ENCODE peak calls at places on chromosome X, in ten cellular contexts. C is colonic mucosa, P is mammary epithelial cell, I is GM23248, D is heart right ventricle, V is astrocyte of the spinal cord, W is WERI-Rb-1, X is dorsolateral prefrontal cortex, Q is right lobe of liver, Z is fibroblast of lung. Y is an unnamed sample.

GRCh38 chrX:30577362-30577961 is at the start of gene TASL:
- DNase-seq in C (no peak), P (no peak), I (no peak), D (no peak), V (no peak), W (no peak), X (no peak), Q (no peak), Z (no peak), Y (no peak)

GRCh38 chrX:125998432-125998831 is 167.7 kb downstream of the DCAF12L2 start:
- DNase-seq in C (no peak), P (peak), I (peak), D (no peak), V (no peak), W (no peak), X (no peak), Q (no peak), Z (no peak), Y (no peak)

GRCh38 chrX:10922158-10922557 is 189.0 kb upstream of the HCCS start:
- DNase-seq in C (no peak), P (peak), I (peak), D (no peak), V (peak), W (no peak), X (no peak), Q (no peak), Z (peak), Y (no peak)

GRCh38 chrX:28659269-28659668 is 72.0 kb downstream of the IL1RAPL1 start:
- DNase-seq in C (peak), P (no peak), I (no peak), D (peak), V (no peak), W (no peak), X (no peak), Q (peak), Z (no peak), Y (no peak)

GRCh38 chrX:53280703-53281320 is 572 bp downstream of the IQSEC2 start:
- DNase-seq in C (peak), P (peak), I (peak), D (peak), V (peak), W (no peak), X (no peak), Q (no peak), Z (peak), Y (no peak)

GRCh38 chrX:67545772-67546495 is 2.1 kb downstream of the AR start:
- DNase-seq in C (no peak), P (no peak), I (peak), D (peak), V (peak), W (no peak), X (no peak), Q (no peak), Z (peak), Y (peak)

GRCh38 chrX:88655460-88655859 is 91.6 kb upstream of the CPXCR1 start:
- DNase-seq in C (no peak), P (no peak), I (no peak), D (no peak), V (no peak), W (no peak), X (no peak), Q (no peak), Z (no peak), Y (no peak)

GRCh38 chrX:926070-926469 is 286.4 kb downstream of the CRLF2 start:
- DNase-seq in C (no peak), P (no peak), I (no peak), D (no peak), V (no peak), W (no peak), X (no peak), Q (no peak), Z (no peak), Y (no peak)

GRCh38 chrX:20913760-20914159 is 460.5 kb upstream of the CNKSR2 start:
- DNase-seq in C (no peak), P (no peak), I (peak), D (no peak), V (no peak), W (no peak), X (no peak), Q (no peak), Z (no peak), Y (no peak)

GRCh38 chrX:18422886-18423285 is 2.5 kb upstream of the CDKL5 start:
- DNase-seq in C (no peak), P (no peak), I (peak), D (no peak), V (no peak), W (no peak), X (no peak), Q (no peak), Z (no peak), Y (no peak)

GRCh38 chrX:1390621-1391369 is 1.1 kb downstream of the SLC25A6 start:
- DNase-seq in C (no peak), P (no peak), I (peak), D (no peak), V (no peak), W (peak), X (peak), Q (peak), Z (no peak), Y (peak)

GRCh38 chrX:137352101-137352660 is 213.7 kb upstream of the ZIC3 start:
- DNase-seq in C (no peak), P (no peak), I (no peak), D (no peak), V (no peak), W (no peak), X (no peak), Q (no peak), Z (no peak), Y (no peak)

GRCh38 chrX:129427267-129427666 is 96.0 kb downstream of the SMARCA1 start:
- DNase-seq in C (no peak), P (no peak), I (no peak), D (no peak), V (no peak), W (no peak), X (no peak), Q (no peak), Z (no peak), Y (no peak)

GRCh38 chrX:107716045-107716684 is 59.4 kb downstream of the TSC22D3 start:
- DNase-seq in C (no peak), P (peak), I (peak), D (no peak), V (peak), W (peak), X (no peak), Q (no peak), Z (peak), Y (peak)

GRCh38 chrX:20252392-20253231 is 14.1 kb downstream of the RPS6KA3 start:
- DNase-seq in C (peak), P (peak), I (peak), D (peak), V (peak), W (peak), X (no peak), Q (peak), Z (peak), Y (peak)

GRCh38 chrX:41116948-41117347 is 31.7 kb downstream of the USP9X start:
- DNase-seq in C (no peak), P (peak), I (no peak), D (no peak), V (no peak), W (no peak), X (no peak), Q (no peak), Z (no peak), Y (no peak)

GRCh38 chrX:107849747-107850478 is 24.2 kb downstream of the MID2 start:
- DNase-seq in C (no peak), P (peak), I (peak), D (no peak), V (no peak), W (no peak), X (no peak), Q (no peak), Z (no peak), Y (no peak)

GRCh38 chrX:11890843-11891514 is 132.9 kb downstream of the MSL3 start:
- DNase-seq in C (no peak), P (no peak), I (no peak), D (peak), V (no peak), W (no peak), X (peak), Q (no peak), Z (no peak), Y (no peak)

GRCh38 chrX:64571011-64571410 is 175.8 kb upstream of the MTMR8 start:
- DNase-seq in C (no peak), P (no peak), I (no peak), D (no peak), V (no peak), W (no peak), X (no peak), Q (no peak), Z (no peak), Y (no peak)

GRCh38 chrX:16712116-16712824 is at the start of gene CTPS2:
- DNase-seq in C (peak), P (peak), I (peak), D (peak), V (peak), W (peak), X (peak), Q (peak), Z (peak), Y (peak)

GRCh38 chrX:42821803-42822443 is 44.0 kb upstream of the PPP1R2C start:
- DNase-seq in C (no peak), P (no peak), I (no peak), D (peak), V (no peak), W (no peak), X (no peak), Q (no peak), Z (no peak), Y (no peak)

GRCh38 chrX:48972214-48973164 is 845 bp upstream of the KCND1 start:
- DNase-seq in C (peak), P (no peak), I (peak), D (peak), V (peak), W (peak), X (peak), Q (no peak), Z (peak), Y (no peak)

GRCh38 chrX:86830685-86831084 is 682.4 kb downstream of the DACH2 start:
- DNase-seq in C (no peak), P (no peak), I (no peak), D (no peak), V (no peak), W (no peak), X (no peak), Q (no peak), Z (no peak), Y (no peak)

GRCh38 chrX:136529795-136530194 is 2.2 kb upstream of the VGLL1 start:
- DNase-seq in C (no peak), P (no peak), I (no peak), D (no peak), V (no peak), W (no peak), X (no peak), Q (no peak), Z (no peak), Y (no peak)

GRCh38 chrX:38060331-38060878 is 54.1 kb downstream of the SYTL5 start:
- DNase-seq in C (no peak), P (no peak), I (no peak), D (no peak), V (peak), W (no peak), X (no peak), Q (no peak), Z (peak), Y (no peak)

GRCh38 chrX:20215565-20215964 is 51.1 kb downstream of the RPS6KA3 start:
- DNase-seq in C (no peak), P (no peak), I (no peak), D (no peak), V (no peak), W (no peak), X (no peak), Q (no peak), Z (no peak), Y (no peak)

GRCh38 chrX:357693-358471 is 28.8 kb downstream of the PPP2R3B start:
- DNase-seq in C (no peak), P (no peak), I (peak), D (no peak), V (peak), W (no peak), X (no peak), Q (no peak), Z (peak), Y (no peak)

DNA sequence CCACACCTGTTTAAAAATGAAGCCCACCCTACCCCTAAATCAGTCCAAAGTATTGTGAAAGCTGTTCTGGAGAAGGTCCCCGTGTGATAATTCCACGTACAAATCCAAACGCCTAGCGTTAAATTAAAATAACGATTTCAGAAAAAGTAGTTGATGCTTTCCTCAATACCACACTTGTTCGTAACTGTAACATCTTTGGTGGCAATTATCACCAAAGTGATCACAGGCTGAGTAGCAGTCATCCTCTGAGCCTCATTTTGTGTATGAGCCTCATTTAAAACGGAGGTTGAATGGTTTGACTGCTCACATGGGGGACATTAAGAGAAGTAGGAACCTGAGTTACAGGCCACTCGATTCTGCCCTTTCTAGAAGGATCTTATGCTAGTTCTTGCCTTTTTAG is 92.9 kb downstream of the GEMIN8 start:
- DNase-seq in C (no peak), P (no peak), I (no peak), D (no peak), V (no peak), W (no peak), X (no peak), Q (no peak), Z (no peak), Y (no peak)
- H3K4me3 ChIP-seq in C (no peak), P (no peak), I (no peak), D (no peak), V (no peak), W (no peak), X (peak), Q (no peak), Z (no peak), Y (no peak)

GRCh38 chrX:68694429-68695205 is 47.2 kb downstream of the STARD8 start:
- DNase-seq in C (no peak), P (no peak), I (peak), D (no peak), V (no peak), W (no peak), X (no peak), Q (peak), Z (no peak), Y (no peak)
- H3K4me3 ChIP-seq in C (peak), P (no peak), I (peak), D (peak), V (peak), W (peak), X (peak), Q (peak), Z (peak), Y (peak)

GRCh38 chrX:131763674-131764073 is 219.8 kb downstream of the OR13H1 start:
- DNase-seq in C (peak), P (peak), I (peak), D (no peak), V (peak), W (peak), X (peak), Q (no peak), Z (peak), Y (peak)
- H3K4me3 ChIP-seq in C (peak), P (peak), I (no peak), D (peak), V (peak), W (peak), X (no peak), Q (peak), Z (no peak), Y (peak)

GRCh38 chrX:119942173-119942819 is 1.3 kb downstream of the NKAP start:
- DNase-seq in C (no peak), P (no peak), I (no peak), D (no peak), V (no peak), W (no peak), X (no peak), Q (no peak), Z (no peak), Y (no peak)
- H3K4me3 ChIP-seq in C (peak), P (peak), I (peak), D (peak), V (peak), W (peak), X (peak), Q (peak), Z (peak), Y (peak)

GRCh38 chrX:131792789-131793462 is 230.2 kb upstream of the STK26 start:
- DNase-seq in C (peak), P (peak), I (peak), D (peak), V (peak), W (peak), X (peak), Q (no peak), Z (peak), Y (peak)
- H3K4me3 ChIP-seq in C (peak), P (peak), I (no peak), D (peak), V (peak), W (peak), X (no peak), Q (peak), Z (no peak), Y (peak)

GRCh38 chrX:15643786-15644559 is 20.6 kb downstream of the CLTRN start:
- DNase-seq in C (no peak), P (no peak), I (no peak), D (no peak), V (no peak), W (no peak), X (no peak), Q (no peak), Z (no peak), Y (no peak)
- H3K4me3 ChIP-seq in C (no peak), P (no peak), I (no peak), D (no peak), V (no peak), W (no peak), X (no peak), Q (no peak), Z (no peak), Y (no peak)

DNA sequence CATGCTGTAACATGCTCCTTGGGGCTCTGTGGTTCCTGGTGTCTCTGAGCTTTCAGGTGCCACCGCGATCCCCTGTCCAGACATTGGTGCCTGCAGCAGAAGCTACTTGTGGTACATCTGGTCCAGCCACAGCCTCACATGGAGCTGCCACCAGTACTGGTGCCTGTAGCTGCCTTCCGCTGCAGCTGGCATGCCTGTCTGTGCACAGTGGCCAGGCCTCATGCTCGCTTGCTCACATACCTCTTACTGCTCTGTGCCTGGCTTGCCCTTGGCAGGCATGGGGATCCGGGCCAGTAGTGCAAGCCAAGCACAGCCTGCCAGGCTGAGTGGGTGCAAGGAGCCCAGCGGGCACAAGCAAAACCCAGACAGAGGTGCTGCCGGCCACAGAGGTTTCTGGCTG is 618.6 kb downstream of the DMD start:
- DNase-seq in C (no peak), P (no peak), I (no peak), D (no peak), V (no peak), W (no peak), X (no peak), Q (no peak), Z (no peak), Y (peak)
- H3K4me3 ChIP-seq in C (no peak), P (no peak), I (no peak), D (no peak), V (no peak), W (no peak), X (no peak), Q (no peak), Z (no peak), Y (no peak)

DNA sequence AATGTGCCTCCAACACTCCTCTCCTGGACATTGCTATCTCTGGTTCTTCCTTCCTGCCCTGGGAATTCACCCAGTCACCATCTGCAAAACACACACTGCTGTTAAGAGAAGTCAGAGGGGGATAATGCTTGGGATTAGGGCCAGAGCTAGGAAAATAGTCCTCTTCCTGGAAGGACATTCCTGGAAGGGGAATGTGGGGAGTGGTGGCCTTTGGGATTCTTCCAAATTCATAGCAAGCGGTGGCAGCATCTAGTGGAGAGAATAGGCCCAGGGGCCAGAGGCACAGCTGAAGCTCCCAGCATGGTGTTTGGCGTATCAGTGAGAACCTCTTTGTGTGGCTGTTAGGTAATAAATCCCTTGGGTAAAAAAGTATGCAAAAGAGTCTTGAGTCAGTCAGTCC is 34.3 kb downstream of the SHROOM4 start:
- DNase-seq in C (no peak), P (no peak), I (peak), D (peak), V (no peak), W (no peak), X (no peak), Q (no peak), Z (peak), Y (no peak)
- H3K4me3 ChIP-seq in C (no peak), P (no peak), I (no peak), D (no peak), V (no peak), W (no peak), X (no peak), Q (no peak), Z (no peak), Y (no peak)

DNA sequence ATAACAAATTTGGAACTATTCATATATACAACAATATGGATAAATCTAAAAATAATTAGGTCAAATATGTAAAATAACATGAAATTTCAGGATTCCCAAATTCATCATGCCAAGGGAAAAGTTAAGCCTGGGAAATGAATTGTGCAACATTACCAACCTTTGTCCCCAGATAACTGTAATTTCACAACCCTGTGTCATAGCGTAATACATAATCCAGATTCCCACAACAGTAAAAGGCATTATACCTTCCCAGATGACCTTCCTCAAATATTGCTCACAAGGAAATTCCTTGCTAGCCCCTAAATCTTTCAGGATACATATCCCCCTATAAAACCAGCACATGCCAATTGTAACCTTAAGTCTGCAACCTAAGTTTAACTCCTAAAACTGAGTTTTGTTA is 32.9 kb upstream of the RAB40A start:
- DNase-seq in C (no peak), P (no peak), I (no peak), D (no peak), V (no peak), W (no peak), X (no peak), Q (no peak), Z (no peak), Y (no peak)
- H3K4me3 ChIP-seq in C (no peak), P (no peak), I (no peak), D (no peak), V (no peak), W (no peak), X (no peak), Q (no peak), Z (no peak), Y (no peak)